ENCODE peak calls at places on chromosomes 1 and 21, in ten cellular contexts. Z, N, V, E, C, H, F, M, A and T are unnamed samples.

GRCh38 chr1:158121604-158122254 is 59.0 kb upstream of the CD1D start:
- DNase-seq in Z (no peak), N (peak), V (no peak), E (peak), C (peak), H (peak), F (no peak), M (no peak), A (no peak), T (peak)

GRCh38 chr1:204080163-204080903 is 7.4 kb downstream of the SOX13 start:
- DNase-seq in Z (peak), N (no peak), V (peak), E (no peak), C (no peak), H (no peak), F (peak), M (peak), A (peak), T (peak)

GRCh38 chr21:37435120-37435519 is 68.5 kb downstream of the DYRK1A start:
- DNase-seq in Z (no peak), N (no peak), V (peak), E (peak), C (peak), H (no peak), F (peak), M (peak), A (no peak), T (peak)

GRCh38 chr1:195709821-195710220 is 898.4 kb downstream of the KCNT2 start:
- DNase-seq in Z (no peak), N (no peak), V (no peak), E (no peak), C (no peak), H (no peak), F (no peak), M (no peak), A (no peak), T (no peak)

GRCh38 chr1:116134178-116134773 is 23.1 kb downstream of the MAB21L3 start:
- DNase-seq in Z (no peak), N (no peak), V (no peak), E (no peak), C (no peak), H (peak), F (no peak), M (no peak), A (no peak), T (no peak)

GRCh38 chr1:201693019-201693372 is 136.0 kb upstream of the IPO9 start:
- DNase-seq in Z (no peak), N (no peak), V (no peak), E (no peak), C (no peak), H (no peak), F (no peak), M (no peak), A (no peak), T (no peak)

GRCh38 chr21:43917515-43918384 is 52.7 kb downstream of the AGPAT3 start:
- DNase-seq in Z (no peak), N (no peak), V (no peak), E (no peak), C (no peak), H (peak), F (no peak), M (no peak), A (no peak), T (no peak)

GRCh38 chr1:98099501-98099900 is 178.7 kb upstream of the DPYD start:
- DNase-seq in Z (no peak), N (no peak), V (no peak), E (no peak), C (no peak), H (no peak), F (no peak), M (no peak), A (no peak), T (no peak)

GRCh38 chr1:11790880-11791715 is 14.7 kb downstream of the MTHFR start:
- DNase-seq in Z (peak), N (no peak), V (peak), E (no peak), C (no peak), H (no peak), F (peak), M (peak), A (peak), T (peak)

GRCh38 chr21:29343517-29343916 is 44.8 kb downstream of the BACH1 start:
- DNase-seq in Z (no peak), N (no peak), V (no peak), E (no peak), C (no peak), H (no peak), F (no peak), M (no peak), A (no peak), T (peak)

GRCh38 chr21:32565856-32566465 is 19.4 kb downstream of the TCP10L start:
- DNase-seq in Z (no peak), N (no peak), V (no peak), E (no peak), C (no peak), H (no peak), F (no peak), M (no peak), A (no peak), T (peak)

GRCh38 chr1:2194319-2194897 is at the start of gene FAAP20:
- DNase-seq in Z (no peak), N (peak), V (no peak), E (peak), C (peak), H (peak), F (peak), M (no peak), A (no peak), T (no peak)

GRCh38 chr21:43331962-43332458 is 94.9 kb downstream of the SIK1 start:
- DNase-seq in Z (peak), N (no peak), V (peak), E (no peak), C (no peak), H (no peak), F (peak), M (no peak), A (peak), T (peak)

GRCh38 chr1:85137660-85138059 is 63.2 kb downstream of the SYDE2 start:
- DNase-seq in Z (no peak), N (no peak), V (no peak), E (no peak), C (no peak), H (no peak), F (peak), M (no peak), A (no peak), T (no peak)

GRCh38 chr1:202130275-202130646 is 7.5 kb downstream of the GPR37L1 start:
- DNase-seq in Z (no peak), N (no peak), V (no peak), E (no peak), C (peak), H (no peak), F (no peak), M (peak), A (no peak), T (no peak)

GRCh38 chr1:194024659-194025058 is 838.2 kb upstream of the B3GALT2 start:
- DNase-seq in Z (no peak), N (no peak), V (no peak), E (no peak), C (no peak), H (no peak), F (no peak), M (no peak), A (no peak), T (peak)

GRCh38 chr1:114833421-114833820 is 21.2 kb upstream of the SYCP1 start:
- DNase-seq in Z (no peak), N (no peak), V (no peak), E (no peak), C (no peak), H (no peak), F (no peak), M (no peak), A (no peak), T (no peak)

GRCh38 chr1:67723126-67723525 is 38.1 kb downstream of the GADD45A start:
- DNase-seq in Z (no peak), N (no peak), V (no peak), E (no peak), C (no peak), H (no peak), F (no peak), M (no peak), A (no peak), T (no peak)

GRCh38 chr21:41163086-41163485 is 4.9 kb upstream of the BACE2 start:
- DNase-seq in Z (no peak), N (no peak), V (no peak), E (no peak), C (no peak), H (no peak), F (no peak), M (no peak), A (no peak), T (no peak)

GRCh38 chr21:32474179-32475059 is 61.9 kb downstream of the EVA1C start:
- DNase-seq in Z (no peak), N (no peak), V (no peak), E (no peak), C (no peak), H (no peak), F (no peak), M (no peak), A (peak), T (no peak)

GRCh38 chr1:170711682-170712081 is 47.8 kb downstream of the PRRX1 start:
- DNase-seq in Z (no peak), N (no peak), V (no peak), E (no peak), C (no peak), H (no peak), F (no peak), M (no peak), A (no peak), T (peak)

GRCh38 chr1:67532452-67533216 is 102.4 kb upstream of the SERBP1 start:
- DNase-seq in Z (no peak), N (peak), V (peak), E (peak), C (peak), H (peak), F (peak), M (peak), A (no peak), T (peak)

GRCh38 chr1:192539450-192540132 is 36.0 kb upstream of the RGS1 start:
- DNase-seq in Z (no peak), N (no peak), V (no peak), E (peak), C (no peak), H (no peak), F (no peak), M (no peak), A (no peak), T (peak)

GRCh38 chr1:28437260-28437923 is 67.9 kb downstream of the PHACTR4 start:
- DNase-seq in Z (no peak), N (no peak), V (no peak), E (no peak), C (no peak), H (no peak), F (no peak), M (no peak), A (peak), T (peak)

GRCh38 chr1:83508485-83509151 is 490.3 kb downstream of the TTLL7 start:
- DNase-seq in Z (no peak), N (peak), V (peak), E (no peak), C (no peak), H (peak), F (peak), M (no peak), A (no peak), T (peak)

GRCh38 chr1:1364266-1364665 is 5.9 kb upstream of the MXRA8 start:
- DNase-seq in Z (peak), N (no peak), V (no peak), E (no peak), C (no peak), H (no peak), F (no peak), M (no peak), A (no peak), T (no peak)

GRCh38 chr21:39033878-39034589 is 149.2 kb downstream of the PSMG1 start:
- DNase-seq in Z (no peak), N (no peak), V (no peak), E (no peak), C (no peak), H (no peak), F (peak), M (no peak), A (no peak), T (peak)

GRCh38 chr1:16615253-16616252 is 2.2 kb upstream of the NBPF1 start:
- DNase-seq in Z (peak), N (peak), V (no peak), E (peak), C (no peak), H (no peak), F (no peak), M (no peak), A (peak), T (no peak)

GRCh38 chr1:14593279-14593678 is 5.2 kb upstream of the KAZN start:
- DNase-seq in Z (no peak), N (no peak), V (no peak), E (no peak), C (no peak), H (no peak), F (no peak), M (no peak), A (no peak), T (no peak)

GRCh38 chr1:183577897-183578470 is 12.3 kb downstream of the NCF2 start:
- DNase-seq in Z (no peak), N (no peak), V (no peak), E (no peak), C (no peak), H (no peak), F (no peak), M (no peak), A (no peak), T (no peak)

GRCh38 chr21:34707876-34708325 is 39.1 kb downstream of the CLIC6 start:
- DNase-seq in Z (no peak), N (peak), V (no peak), E (no peak), C (no peak), H (peak), F (no peak), M (no peak), A (peak), T (no peak)

GRCh38 chr1:99163671-99164070 is 100.6 kb upstream of the PLPPR4 start:
- DNase-seq in Z (no peak), N (no peak), V (no peak), E (no peak), C (no peak), H (no peak), F (no peak), M (no peak), A (no peak), T (no peak)

GRCh38 chr1:214660900-214661299 is 57.9 kb downstream of the CENPF start:
- DNase-seq in Z (no peak), N (no peak), V (peak), E (peak), C (peak), H (no peak), F (peak), M (peak), A (no peak), T (peak)

GRCh38 chr1:198672124-198672523 is 33.3 kb downstream of the PTPRC start:
- DNase-seq in Z (no peak), N (no peak), V (no peak), E (no peak), C (no peak), H (no peak), F (no peak), M (no peak), A (no peak), T (no peak)

DNA sequence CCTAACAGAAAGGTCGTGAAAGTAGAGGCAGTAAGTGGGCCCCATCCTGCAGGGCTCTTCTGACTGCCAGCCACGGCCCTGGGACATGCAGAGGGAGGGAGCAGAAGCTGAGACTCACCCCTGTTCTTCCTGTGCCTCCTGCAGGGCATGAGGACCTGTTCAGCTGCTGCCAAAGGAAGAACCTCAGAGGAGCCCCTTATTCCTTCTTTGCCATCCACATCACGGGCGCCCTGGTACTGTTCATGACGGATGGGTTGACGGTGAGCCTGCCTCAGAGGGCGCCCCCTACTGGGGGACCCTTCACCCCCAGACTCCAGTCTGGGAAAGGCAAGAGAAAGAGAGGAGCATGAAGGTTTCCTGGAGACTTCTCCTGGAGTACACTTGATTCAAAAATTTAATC is 47.1 kb downstream of the ELK4 start:
- DNase-seq in Z (no peak), N (no peak), V (no peak), E (no peak), C (no peak), H (no peak), F (no peak), M (no peak), A (peak), T (no peak)
- TF ChIP-seq CTCF in Z (no peak), N (peak), V (no peak), E (peak), C (peak), H (peak), F (peak), M (no peak), A (no peak), T (peak)

GRCh38 chr1:219173758-219174671 is at the start of gene LYPLAL1:
- DNase-seq in Z (peak), N (peak), V (peak), E (peak), C (peak), H (peak), F (peak), M (peak), A (peak), T (peak)
- TF ChIP-seq CTCF in Z (no peak), N (peak), V (peak), E (no peak), C (peak), H (peak), F (no peak), M (no peak), A (no peak), T (peak)

GRCh38 chr1:225809842-225810578 is at the start of gene EPHX1:
- DNase-seq in Z (peak), N (peak), V (peak), E (peak), C (peak), H (peak), F (peak), M (peak), A (peak), T (peak)
- TF ChIP-seq CTCF in Z (no peak), N (peak), V (peak), E (no peak), C (peak), H (peak), F (no peak), M (no peak), A (peak), T (no peak)

GRCh38 chr1:30232288-30232899 is 491.0 kb downstream of the MATN1 start:
- DNase-seq in Z (no peak), N (peak), V (no peak), E (peak), C (no peak), H (peak), F (no peak), M (no peak), A (no peak), T (no peak)
- TF ChIP-seq CTCF in Z (no peak), N (peak), V (no peak), E (peak), C (peak), H (peak), F (peak), M (no peak), A (peak), T (peak)

GRCh38 chr1:31182352-31182751 is 57.3 kb downstream of the NKAIN1 start:
- DNase-seq in Z (peak), N (peak), V (peak), E (peak), C (peak), H (peak), F (peak), M (peak), A (peak), T (peak)
- TF ChIP-seq CTCF in Z (no peak), N (peak), V (peak), E (no peak), C (peak), H (no peak), F (no peak), M (peak), A (no peak), T (peak)

DNA sequence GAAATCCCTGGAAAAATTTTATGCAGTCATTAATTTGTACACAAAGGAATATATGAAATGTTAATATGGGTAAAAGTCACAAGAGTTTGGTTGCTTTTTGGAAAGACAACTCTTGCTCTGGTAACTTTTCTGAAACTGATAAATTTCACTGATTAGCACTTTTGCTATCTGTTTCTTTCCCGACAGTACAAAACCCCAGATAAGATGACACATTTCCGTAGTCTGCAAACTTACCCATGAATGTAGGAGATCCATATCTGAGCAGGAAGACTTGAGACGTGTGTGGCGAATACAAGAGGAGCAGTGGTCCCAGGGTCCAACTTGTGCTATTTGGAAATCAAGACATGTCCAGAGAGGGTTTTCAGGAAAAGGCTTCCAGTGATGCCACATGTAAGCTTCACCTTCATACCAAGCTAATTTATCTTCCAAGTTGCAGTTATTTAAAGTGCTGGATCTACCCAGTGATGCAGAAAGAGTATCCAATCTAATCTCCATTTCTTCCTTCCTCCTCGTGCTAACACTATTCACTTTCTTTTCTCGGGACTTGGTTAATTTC is 35.9 kb upstream of the SAMSN1 start:
- DNase-seq in Z (no peak), N (no peak), V (no peak), E (no peak), C (no peak), H (no peak), F (no peak), M (no peak), A (no peak), T (no peak)
- TF ChIP-seq CTCF in Z (no peak), N (no peak), V (no peak), E (no peak), C (no peak), H (no peak), F (no peak), M (no peak), A (no peak), T (no peak)

DNA sequence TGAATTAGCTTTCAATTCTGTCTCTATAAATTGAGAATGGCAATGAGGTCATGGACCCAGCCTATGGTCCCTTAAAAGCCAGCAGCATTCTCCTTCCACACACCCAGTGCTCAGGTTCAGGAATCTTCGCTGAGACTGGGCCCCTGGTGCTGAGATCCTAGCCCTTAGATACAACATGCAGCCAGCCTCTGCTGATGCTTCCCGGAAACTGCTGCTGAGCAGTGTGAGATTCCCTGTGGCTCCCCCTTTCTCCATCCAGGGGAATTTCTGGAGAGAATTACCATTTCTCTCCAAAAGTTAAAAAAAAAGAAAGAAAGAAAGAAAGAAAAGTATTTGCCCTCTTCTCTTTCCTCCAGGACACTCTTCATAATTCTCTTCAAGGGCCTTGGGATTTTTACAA is 31.7 kb upstream of the RALGPS2 start:
- DNase-seq in Z (no peak), N (no peak), V (no peak), E (peak), C (no peak), H (no peak), F (no peak), M (no peak), A (no peak), T (no peak)
- TF ChIP-seq CTCF in Z (no peak), N (no peak), V (no peak), E (no peak), C (no peak), H (no peak), F (no peak), M (no peak), A (no peak), T (peak)

DNA sequence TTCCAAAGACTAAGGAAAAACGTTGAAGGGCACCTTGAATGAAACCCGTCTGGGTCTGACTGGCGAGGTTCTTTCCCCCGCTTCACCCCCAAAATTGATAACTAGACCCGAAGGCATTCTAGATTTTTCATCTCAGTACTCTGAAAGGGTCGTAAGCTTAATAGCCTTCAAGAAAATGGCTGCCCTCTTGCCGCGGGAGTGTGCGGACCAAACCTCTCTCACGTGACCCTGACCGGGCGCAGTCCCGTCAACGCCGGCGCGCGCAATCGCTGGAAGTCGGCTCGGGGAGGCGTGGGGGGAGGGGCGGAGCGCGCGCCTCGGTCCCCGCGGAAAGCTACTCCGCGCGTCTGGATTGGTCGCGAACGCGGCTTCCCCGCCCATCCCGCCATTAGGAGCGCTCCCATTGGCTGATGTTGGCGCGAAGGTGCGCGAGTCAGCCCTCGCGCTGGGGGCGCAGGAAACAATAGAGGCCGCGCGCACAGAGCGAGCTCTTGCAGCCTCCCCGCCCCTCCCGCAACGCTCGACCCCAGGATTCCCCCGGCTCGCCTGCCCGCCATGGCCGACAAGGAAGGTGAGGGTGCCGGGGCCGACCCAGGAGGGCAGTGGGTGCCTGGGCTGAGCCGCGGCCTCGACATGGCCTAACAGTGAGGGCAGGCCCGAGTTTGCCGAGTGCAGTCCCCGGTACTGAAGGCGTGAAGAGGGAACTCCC is at the start of gene RBBP4:
- DNase-seq in Z (peak), N (peak), V (peak), E (peak), C (peak), H (peak), F (peak), M (peak), A (peak), T (peak)
- TF ChIP-seq CTCF in Z (no peak), N (no peak), V (peak), E (no peak), C (no peak), H (no peak), F (no peak), M (no peak), A (no peak), T (no peak)